ENCODE peak calls at places on chromosomes 7 and 10, in five cellular contexts. M is kidney epithelial cell, R is upper lobe of left lung, F is cerebellar nuclear complex, C is mesendoderm. W is an unnamed sample.

GRCh38 chr10:132363921-132364593 is 32.1 kb downstream of the LRRC27 start:
- DNase-seq in M (no peak), R (no peak), F (no peak), C (peak; percentile 43), W (peak; percentile 57)

GRCh38 chr10:122286872-122287271 is 15.8 kb downstream of the BTBD16 start:
- DNase-seq in R (peak; percentile 21), M (peak; percentile 75), F (no peak), C (peak; percentile 78), W (peak; percentile 36)

GRCh38 chr10:31762306-31762705 is 166.3 kb downstream of the ARHGAP12 start:
- DNase-seq in M (no peak), C (no peak), R (no peak), F (no peak), W (no peak)

GRCh38 chr10:118495499-118495898 is 99.9 kb downstream of the PRLHR start:
- DNase-seq in R (no peak), C (no peak), F (no peak), M (no peak), W (no peak)

GRCh38 chr7:151245360-151246160 is 2.9 kb downstream of the SMARCD3 start:
- DNase-seq in C (peak; percentile 49), R (peak; percentile 50), M (no peak), F (no peak), W (peak; percentile 79)

GRCh38 chr10:98316661-98317060 is 48.7 kb upstream of the LOXL4 start:
- DNase-seq in C (no peak), F (no peak), M (no peak), R (no peak), W (peak; percentile 51)

GRCh38 chr10:91610444-91610843 is 22.4 kb downstream of the PPP1R3C start:
- DNase-seq in C (no peak), F (no peak), R (no peak), M (no peak), W (no peak)

GRCh38 chr7:43953071-43953470 is 26.8 kb downstream of the UBE2D4 start:
- DNase-seq in M (no peak), F (no peak), C (no peak), R (no peak), W (no peak)

GRCh38 chr7:68224041-68224534 is 1227.5 kb downstream of the TYW1 start:
- DNase-seq in M (no peak), F (no peak), C (no peak), R (no peak), W (no peak)

GRCh38 chr10:70851597-70852475 is 36.1 kb downstream of the SGPL1 start:
- DNase-seq in F (no peak), M (no peak), R (no peak), C (no peak), W (no peak)

GRCh38 chr10:28841625-28842024 is 164.3 kb downstream of the BAMBI start:
- DNase-seq in F (no peak), M (no peak), R (no peak), C (no peak), W (no peak)

GRCh38 chr10:45355494-45355893 is 18.5 kb upstream of the ALOX5 start:
- DNase-seq in C (no peak), M (no peak), F (no peak), R (no peak), W (no peak)

GRCh38 chr10:100128951-100129350 is 47.3 kb upstream of the CPN1 start:
- DNase-seq in F (no peak), R (no peak), C (no peak), M (no peak), W (no peak)

GRCh38 chr10:78194539-78195402 is 161.1 kb downstream of the RPS24 start:
- DNase-seq in M (no peak), R (no peak), F (no peak), C (peak; percentile 70), W (no peak)

GRCh38 chr10:122555431-122555830 is 5.1 kb upstream of the DMBT1 start:
- DNase-seq in F (no peak), M (no peak), C (no peak), R (peak; percentile 5), W (no peak)

GRCh38 chr10:72315611-72316385 is 38.9 kb downstream of the DNAJB12 start:
- DNase-seq in R (peak; percentile 82), C (no peak), M (no peak), F (peak; percentile 50), W (peak; percentile 49)

GRCh38 chr7:157575181-157575580 is 238.4 kb downstream of the DNAJB6 start:
- DNase-seq in C (no peak), M (no peak), F (no peak), R (no peak), W (no peak)

GRCh38 chr10:65556006-65556405 is 1369.8 kb upstream of the LRRTM3 start:
- DNase-seq in R (no peak), F (no peak), C (no peak), M (no peak), W (no peak)

GRCh38 chr7:36686499-36686898 is 37.8 kb downstream of the AOAH start:
- DNase-seq in R (peak; percentile 35), C (peak; percentile 11), F (no peak), M (peak; percentile 35), W (peak; percentile 78)

GRCh38 chr7:143435266-143435665 is 8.0 kb upstream of the TAS2R60 start:
- DNase-seq in R (no peak), C (no peak), M (no peak), F (no peak), W (no peak)

GRCh38 chr10:6054884-6055283 is 7.3 kb downstream of the IL2RA start:
- DNase-seq in C (no peak), F (no peak), R (no peak), M (no peak), W (no peak)

GRCh38 chr7:38262545-38262944 is 10.9 kb downstream of the TARP start:
- DNase-seq in R (no peak), F (no peak), M (no peak), C (no peak), W (no peak)

GRCh38 chr7:1576521-1577253 is 6.9 kb upstream of the PSMG3 start:
- DNase-seq in F (no peak), C (peak; percentile 96), M (no peak), R (no peak), W (no peak)

GRCh38 chr10:61792921-61793320 is 108.6 kb upstream of the ARID5B start:
- DNase-seq in M (no peak), R (no peak), C (no peak), F (no peak), W (no peak)

GRCh38 chr7:125020801-125021200 is 91.2 kb upstream of the POT1 start:
- DNase-seq in C (no peak), F (no peak), R (no peak), M (no peak), W (no peak)